ENCODE peak calls at places on chromosomes 12 and 14, in five cellular contexts. W, K, Q, C and D are unnamed samples.

GRCh38 chr12:116060765-116061164 is 216.7 kb downstream of the MED13L start:
- DNase-seq in C (no peak), K (no peak), Q (no peak), W (no peak), D (no peak)

GRCh38 chr12:7229741-7230140 is 40.3 kb downstream of the PEX5 start:
- DNase-seq in C (no peak), K (no peak), W (no peak), Q (no peak), D (no peak)

GRCh38 chr12:128795530-128796361 is 28.0 kb downstream of the SLC15A4 start:
- DNase-seq in K (no peak), C (no peak), W (no peak), Q (no peak), D (no peak)

GRCh38 chr14:76576047-76576741 is 185.1 kb upstream of the VASH1 start:
- DNase-seq in K (no peak), C (no peak), Q (no peak), W (no peak), D (peak; percentile 14)

GRCh38 chr14:77761205-77761931 is 412 bp upstream of the SNW1 start:
- DNase-seq in C (no peak), W (peak; percentile 94), Q (peak; percentile 74), K (peak; percentile 47), D (no peak)

GRCh38 chr12:54251667-54252284 is 28.1 kb downstream of the CBX5 start:
- DNase-seq in K (no peak), C (no peak), Q (no peak), W (peak; percentile 59), D (no peak)

GRCh38 chr12:4956054-4956453 is 46.3 kb downstream of the KCNA1 start:
- DNase-seq in C (no peak), W (no peak), K (no peak), Q (no peak), D (peak; percentile 52)

GRCh38 chr14:73402579-73402978 is 55.8 kb downstream of the NUMB start:
- DNase-seq in W (no peak), Q (no peak), K (no peak), C (no peak), D (no peak)

GRCh38 chr14:84087986-84088531 is 1441.9 kb upstream of the FLRT2 start:
- DNase-seq in K (no peak), C (no peak), Q (no peak), W (peak; percentile 67), D (no peak)

GRCh38 chr14:73943083-73943482 is 6.8 kb downstream of the FAM161B start:
- DNase-seq in C (no peak), K (no peak), Q (no peak), W (peak; percentile 39), D (no peak)

GRCh38 chr12:29024117-29024516 is 125.0 kb upstream of the FAR2 start:
- DNase-seq in W (no peak), Q (no peak), K (no peak), C (no peak), D (no peak)
- TF ChIP-seq CTCF in W (no peak), Q (peak; percentile 80), K (peak; percentile 35), C (no peak), D (peak; percentile 43)

DNA sequence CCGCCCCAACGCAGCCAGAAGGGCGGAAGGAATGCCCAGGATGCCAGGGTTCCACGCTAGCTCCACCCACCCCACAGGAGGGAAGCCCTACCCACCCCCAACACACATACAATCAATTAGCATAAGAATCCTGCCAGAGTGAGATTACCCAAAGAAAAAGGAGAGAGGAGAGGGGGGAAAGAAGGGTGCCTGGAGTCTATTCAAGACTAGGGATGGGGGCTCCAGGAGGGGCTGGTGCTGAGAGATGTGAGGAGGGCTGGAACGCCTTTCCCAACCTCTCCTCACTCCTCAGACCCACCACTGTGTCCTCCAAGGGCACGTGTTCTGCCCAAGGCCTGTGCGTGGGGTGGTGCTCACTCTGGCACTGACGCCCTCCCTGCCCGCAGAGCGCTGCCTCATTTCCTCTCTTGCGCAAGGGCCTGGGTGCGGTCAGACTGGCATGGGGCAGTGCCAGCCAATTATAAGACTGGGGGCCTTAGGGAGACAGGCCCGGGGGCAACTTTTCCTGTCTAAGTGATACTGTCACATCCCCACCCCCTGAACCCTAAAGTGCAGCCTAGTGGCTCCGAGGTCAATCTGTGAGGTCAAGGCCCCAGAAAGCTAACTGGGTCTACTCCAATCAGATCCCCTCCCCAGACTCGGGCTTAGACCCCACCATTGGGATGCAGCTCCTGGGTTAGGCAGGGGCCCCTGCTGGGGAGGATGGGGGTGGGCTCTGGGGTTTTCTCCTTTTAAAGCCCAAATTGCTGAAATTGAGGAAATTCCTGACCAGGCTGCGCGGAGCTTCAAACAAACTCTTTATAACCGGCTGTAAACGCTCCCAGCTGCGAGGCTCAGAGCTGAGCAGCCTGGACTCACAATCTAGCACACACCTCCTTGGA is 10.2 kb upstream of the ITGB7 start:
- DNase-seq in Q (peak; percentile 93), C (no peak), W (no peak), K (no peak), D (no peak)
- H3K4me3 ChIP-seq in Q (no peak overlapping the region), C (peak overlapping the region; percentile 78), W (no peak overlapping the region), K (no peak overlapping the region), D (no peak overlapping the region)

GRCh38 chr12:71541583-71541982 is 102.0 kb downstream of the LGR5 start:
- DNase-seq in W (no peak), C (no peak), K (no peak), Q (no peak), D (no peak)
- TF ChIP-seq CTCF in W (no peak), C (no peak), K (no peak), Q (no peak), D (no peak)

GRCh38 chr14:103550451-103551337 is 11.8 kb downstream of the BAG5 start:
- DNase-seq in Q (no peak), W (no peak), C (no peak), K (no peak), D (no peak)
- H3K4me3 ChIP-seq in Q (no peak overlapping the region), W (no peak overlapping the region), C (no peak overlapping the region), K (no peak overlapping the region), D (no peak overlapping the region)

GRCh38 chr12:51217133-51217967 is 512 bp downstream of the POU6F1 start:
- DNase-seq in C (peak; percentile 37), W (peak; percentile 4), K (peak; percentile 59), Q (peak; percentile 89), D (no peak)
- TF ChIP-seq CTCF in C (no peak), W (peak; percentile 49), K (no peak), Q (peak; percentile 48), D (peak; percentile 35)

DNA sequence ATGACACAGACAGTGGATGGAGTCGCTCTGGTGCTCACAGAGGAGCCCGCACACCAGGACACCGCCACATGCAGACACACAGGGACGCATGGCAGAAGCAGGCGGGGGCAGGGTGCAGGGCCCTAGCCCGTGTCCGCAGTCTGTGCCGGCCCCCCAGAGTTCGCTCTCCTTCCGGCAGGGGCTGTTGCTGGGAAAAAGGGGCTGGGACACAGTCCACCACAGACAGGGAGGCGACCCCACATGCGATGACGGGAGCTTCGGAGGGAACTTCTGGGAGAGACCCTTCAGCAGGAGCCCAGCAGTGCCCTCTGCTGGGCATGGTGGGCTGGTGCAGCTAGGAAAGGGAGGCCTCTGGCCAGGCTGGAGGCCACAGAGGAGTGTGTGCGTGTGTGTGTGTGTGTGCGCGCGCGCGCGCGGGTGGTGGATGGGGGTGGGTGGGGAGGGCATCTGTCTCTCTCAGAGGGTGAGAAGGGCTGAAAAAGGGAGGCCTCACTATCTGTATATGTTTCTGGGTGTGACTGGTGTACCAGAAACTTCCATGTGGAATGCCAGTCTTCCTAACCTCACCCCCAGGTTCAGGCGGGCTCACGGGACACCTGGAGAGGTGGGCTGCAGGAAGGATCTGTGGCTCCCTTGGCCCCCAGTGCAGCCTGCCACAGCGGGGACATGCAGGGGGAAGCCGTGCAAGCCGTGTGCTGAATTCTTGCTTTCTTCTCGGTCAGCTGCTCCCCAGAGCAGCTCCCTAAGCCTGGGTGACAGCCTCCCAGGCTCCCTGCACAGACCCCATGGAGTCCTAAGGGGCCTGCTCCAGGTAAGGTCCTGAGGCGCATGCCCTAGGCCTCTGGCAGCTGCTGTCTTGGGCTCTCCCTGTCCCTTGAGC is 60.7 kb downstream of the PLEKHG3 start:
- DNase-seq in C (peak; percentile 54), W (peak; percentile 70), K (peak; percentile 93), Q (peak; percentile 95), D (no peak)
- H3K4me3 ChIP-seq in C (peak overlapping the region; percentile 29), W (peak overlapping the region; percentile 44), K (peak overlapping the region; percentile 55), Q (no peak overlapping the region), D (no peak overlapping the region)

GRCh38 chr14:81398196-81398891 is 1.8 kb downstream of the STON2 start:
- DNase-seq in K (no peak), C (no peak), W (no peak), Q (no peak), D (no peak)

GRCh38 chr14:81394739-81395138 is 5.4 kb downstream of the STON2 start:
- DNase-seq in K (no peak), C (no peak), W (no peak), Q (no peak), D (no peak)

GRCh38 chr14:81392052-81392451 is 8.1 kb downstream of the STON2 start:
- DNase-seq in Q (no peak), C (no peak), K (no peak), W (no peak), D (no peak)

GRCh38 chr14:81392976-81393643 is 7.0 kb downstream of the STON2 start:
- DNase-seq in W (no peak), C (no peak), Q (no peak), K (no peak), D (no peak)

DNA sequence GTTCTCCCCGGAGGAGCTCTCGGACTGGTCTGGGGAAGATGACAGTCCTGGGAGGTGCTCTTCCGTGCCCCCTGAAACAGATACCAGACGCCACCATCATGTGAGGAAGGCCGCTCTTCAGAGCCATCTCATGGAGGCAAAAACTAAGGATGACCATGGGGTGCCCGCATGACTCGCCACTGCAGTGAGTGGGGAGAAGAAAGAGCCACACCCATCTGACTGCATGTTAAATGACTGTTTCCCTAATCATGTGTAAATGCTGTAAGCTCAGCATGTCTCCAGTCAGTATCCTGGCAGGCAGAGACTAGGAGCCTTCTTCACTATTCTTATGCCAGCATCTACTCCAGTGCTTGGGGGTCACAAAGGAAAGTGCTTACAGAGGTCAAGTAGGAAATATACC is 4.0 kb downstream of the STON2 start:
- DNase-seq in C (no peak), W (no peak), Q (no peak), K (no peak), D (no peak)
- TF ChIP-seq CTCF in C (no peak), W (no peak), Q (no peak), K (no peak), D (no peak)

GRCh38 chr14:88791252-88791621 is 1.5 kb downstream of the EML5 start:
- DNase-seq in Q (no peak), W (no peak), K (no peak), C (no peak), D (no peak)
- H3K4me3 ChIP-seq in Q (peak overlapping the region; percentile 87), W (no peak overlapping the region), K (peak overlapping the region; percentile 99), C (no peak overlapping the region), D (peak overlapping the region; percentile 75)

DNA sequence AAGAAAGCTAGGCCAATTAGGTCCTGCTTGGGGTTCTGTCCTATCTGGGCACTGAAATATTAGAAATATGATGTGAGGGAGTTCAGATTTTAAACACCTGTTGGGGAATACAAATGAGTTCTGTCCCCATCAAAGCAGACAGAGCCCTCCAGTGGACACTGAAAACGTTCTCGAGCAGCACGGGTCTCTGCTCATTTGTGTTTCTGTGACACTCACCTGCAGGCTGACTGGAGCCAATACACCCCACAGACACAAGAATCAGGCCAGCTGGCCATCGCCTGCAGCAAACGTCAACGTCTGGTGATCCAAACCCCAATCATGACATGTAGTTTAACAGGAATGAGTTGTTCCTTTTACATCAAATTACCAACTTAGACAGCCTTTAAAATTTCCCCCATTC is 493.4 kb upstream of the TMEM132C start:
- DNase-seq in W (no peak), Q (peak; percentile 88), K (no peak), C (no peak), D (no peak)
- TF ChIP-seq CTCF in W (peak; percentile 6), Q (peak; percentile 83), K (no peak), C (no peak), D (peak; percentile 43)